ENCODE peak calls at places on chromosomes 16 and 17, in six cellular contexts. A is A549; U is vagina; N is CD8-positive, alpha-beta T cell; Q is HCT116; G is cardiac muscle cell. H is an unnamed sample.

GRCh38 chr16:75624921-75625334 is 1.8 kb upstream of the ADAT1 start:
- DNase-seq in A (peak; percentile 37), U (no peak), N (no peak), Q (no peak), G (no peak), H (no peak)

GRCh38 chr16:86211800-86212199 is 298.5 kb upstream of the FOXF1 start:
- DNase-seq in A (no peak), U (no peak), N (no peak), Q (peak; percentile 72), G (no peak), H (no peak)

GRCh38 chr17:19744922-19745757 is 3.0 kb downstream of the ALDH3A1 start:
- DNase-seq in A (peak; percentile 89), U (no peak), N (peak; percentile 86), Q (peak; percentile 61), G (peak; percentile 92), H (peak; percentile 74)

GRCh38 chr17:51487947-51488346 is 227.6 kb downstream of the UTP18 start:
- DNase-seq in A (peak; percentile 55), U (no peak), N (peak; percentile 22), Q (peak; percentile 77), G (peak; percentile 40), H (no peak)

GRCh38 chr17:77531641-77532040 is 390.9 kb downstream of the SEC14L1 start:
- DNase-seq in A (no peak), U (no peak), N (no peak), Q (no peak), G (no peak), H (no peak)

GRCh38 chr17:2034157-2034556 is 4.2 kb downstream of the DPH1 start:
- DNase-seq in A (no peak), U (no peak), N (no peak), Q (no peak), G (no peak), H (no peak)

GRCh38 chr17:4480929-4481898 is 17.5 kb upstream of the SPNS2 start:
- DNase-seq in A (no peak), U (no peak), N (peak; percentile 45), Q (no peak), G (no peak), H (no peak)

GRCh38 chr17:31726980-31727427 is 132.0 kb downstream of the COPRS start:
- DNase-seq in A (no peak), U (no peak), N (no peak), Q (no peak), G (no peak), H (no peak)

GRCh38 chr17:75683467-75684041 is 16.4 kb downstream of the SAP30BP start:
- DNase-seq in A (peak; percentile 80), U (no peak), N (no peak), Q (peak; percentile 88), G (no peak), H (no peak)

GRCh38 chr17:42340691-42341127 is 47.5 kb downstream of the STAT3 start:
- DNase-seq in A (no peak), U (no peak), N (no peak), Q (no peak), G (no peak), H (no peak)

GRCh38 chr16:27378871-27379580 is 22.9 kb upstream of the IL21R start:
- DNase-seq in A (no peak), U (peak; percentile 40), N (no peak), Q (no peak), G (no peak), H (no peak)

GRCh38 chr16:65846210-65846602 is 520.3 kb upstream of the CDH5 start:
- DNase-seq in A (no peak), U (no peak), N (no peak), Q (no peak), G (no peak), H (no peak)

GRCh38 chr17:49290690-49291326 is 60.2 kb upstream of the PHOSPHO1 start:
- DNase-seq in A (peak; percentile 44), U (no peak), N (no peak), Q (peak; percentile 8), G (peak; percentile 28), H (no peak)

GRCh38 chr17:14282700-14283099 is 18.2 kb upstream of the HS3ST3B1 start:
- DNase-seq in A (no peak), U (no peak), N (no peak), Q (no peak), G (no peak), H (no peak)

GRCh38 chr16:47660540-47660939 is 199.4 kb downstream of the PHKB start:
- DNase-seq in A (no peak), U (no peak), N (no peak), Q (no peak), G (no peak), H (no peak)

GRCh38 chr17:15332338-15332737 is 9.1 kb downstream of the TEKT3 start:
- DNase-seq in A (no peak), U (no peak), N (no peak), Q (no peak), G (no peak), H (no peak)

GRCh38 chr17:43069368-43069898 is 44.4 kb downstream of the RND2 start:
- DNase-seq in A (no peak), U (no peak), N (no peak), Q (no peak), G (no peak), H (no peak)

GRCh38 chr16:4093495-4094137 is 22.6 kb downstream of the ADCY9 start:
- DNase-seq in A (no peak), U (no peak), N (no peak), Q (no peak), G (no peak), H (no peak)

GRCh38 chr17:3927628-3928010 is 11.4 kb upstream of the P2RX1 start:
- DNase-seq in A (no peak), U (no peak), N (no peak), Q (no peak), G (peak; percentile 79), H (no peak)

GRCh38 chr16:70685061-70685937 is 554 bp downstream of the MTSS2 start:
- DNase-seq in A (no peak), U (no peak), N (peak; percentile 19), Q (no peak), G (peak; percentile 47), H (no peak)

GRCh38 chr17:43740541-43740940 is 18.1 kb downstream of the SOST start:
- DNase-seq in A (no peak), U (no peak), N (no peak), Q (no peak), G (no peak), H (no peak)

GRCh38 chr17:3827124-3827773 is 18.8 kb downstream of the NCBP3 start:
- DNase-seq in A (peak; percentile 86), U (no peak), N (peak; percentile 74), Q (peak; percentile 58), G (peak; percentile 70), H (no peak)

GRCh38 chr17:74424658-74425057 is 7.2 kb upstream of the GPRC5C start:
- DNase-seq in A (no peak), U (no peak), N (no peak), Q (no peak), G (no peak), H (no peak)

GRCh38 chr17:73430848-73431247 is 119.0 kb upstream of the CDC42EP4 start:
- DNase-seq in A (no peak), U (no peak), N (peak; percentile 38), Q (no peak), G (no peak), H (no peak)

GRCh38 chr16:5615868-5616642 is 518.5 kb upstream of the EEF2KMT start:
- DNase-seq in A (peak; percentile 58), U (no peak), N (no peak), Q (peak; percentile 24), G (peak; percentile 88), H (peak; percentile 22)

GRCh38 chr17:57910462-57910861 is 44.8 kb downstream of the CUEDC1 start:
- DNase-seq in A (no peak), U (no peak), N (no peak), Q (no peak), G (no peak), H (no peak)
- H3K27ac ChIP-seq in A (peak overlapping the region; percentile 74), U (no peak overlapping the region), N (no peak overlapping the region), Q (no peak overlapping the region), G (no peak overlapping the region), H (peak overlapping the region; percentile 88)

DNA sequence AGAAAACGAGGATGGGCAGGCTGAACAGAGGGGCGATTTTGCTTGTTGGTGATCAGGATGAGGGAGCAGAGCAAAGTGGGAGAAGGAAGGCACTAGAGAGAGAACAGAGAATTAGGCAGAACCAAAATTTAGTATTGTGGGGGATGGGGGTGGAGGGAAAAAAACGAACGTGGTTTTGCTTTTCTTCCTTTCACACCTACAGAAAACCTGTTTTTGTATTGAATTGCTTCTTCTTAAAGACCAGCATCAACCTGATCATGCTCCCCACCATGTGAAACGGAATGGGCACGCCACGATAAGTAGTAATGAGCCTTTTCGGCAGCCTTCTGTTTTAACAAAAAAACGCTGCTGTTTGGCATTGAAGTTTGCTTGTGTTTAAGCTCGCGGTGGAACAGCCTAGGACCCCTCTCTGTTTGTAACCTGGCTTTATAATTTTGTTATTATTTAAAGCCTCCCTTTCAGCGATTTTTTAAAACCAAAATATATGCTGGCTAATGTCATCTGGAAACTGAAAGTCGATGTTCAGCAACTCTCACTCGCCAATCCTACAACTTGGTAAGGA is 36.8 kb downstream of the ERCC4 start:
- DNase-seq in A (no peak), U (no peak), N (no peak), Q (no peak), G (no peak), H (no peak)
- H3K27ac ChIP-seq in A (peak overlapping the region; percentile 91), U (peak overlapping the region; percentile 76), N (no peak overlapping the region), Q (peak overlapping the region; percentile 87), G (no peak overlapping the region), H (no peak overlapping the region)

GRCh38 chr17:80825471-80826345 is 165.9 kb upstream of the CHMP6 start:
- DNase-seq in A (no peak), U (no peak), N (no peak), Q (no peak), G (no peak), H (no peak)

GRCh38 chr17:80826346-80826954 is 165.2 kb upstream of the CHMP6 start:
- DNase-seq in A (no peak), U (no peak), N (no peak), Q (no peak), G (no peak), H (no peak)

GRCh38 chr17:80827646-80828643 is 163.7 kb upstream of the CHMP6 start:
- DNase-seq in A (peak; percentile 30), U (no peak), N (no peak), Q (no peak), G (no peak), H (no peak)

GRCh38 chr17:80829166-80829813 is 162.4 kb upstream of the CHMP6 start:
- DNase-seq in A (no peak), U (no peak), N (no peak), Q (no peak), G (no peak), H (no peak)

GRCh38 chr17:80826955-80827645 is 164.5 kb upstream of the CHMP6 start:
- DNase-seq in A (peak; percentile 67), U (no peak), N (no peak), Q (no peak), G (no peak), H (no peak)
- H3K27ac ChIP-seq in A (peak overlapping the region; percentile 79), U (peak overlapping the region; percentile 61), N (no peak overlapping the region), Q (no peak overlapping the region), G (no peak overlapping the region), H (peak overlapping the region; percentile 45)

DNA sequence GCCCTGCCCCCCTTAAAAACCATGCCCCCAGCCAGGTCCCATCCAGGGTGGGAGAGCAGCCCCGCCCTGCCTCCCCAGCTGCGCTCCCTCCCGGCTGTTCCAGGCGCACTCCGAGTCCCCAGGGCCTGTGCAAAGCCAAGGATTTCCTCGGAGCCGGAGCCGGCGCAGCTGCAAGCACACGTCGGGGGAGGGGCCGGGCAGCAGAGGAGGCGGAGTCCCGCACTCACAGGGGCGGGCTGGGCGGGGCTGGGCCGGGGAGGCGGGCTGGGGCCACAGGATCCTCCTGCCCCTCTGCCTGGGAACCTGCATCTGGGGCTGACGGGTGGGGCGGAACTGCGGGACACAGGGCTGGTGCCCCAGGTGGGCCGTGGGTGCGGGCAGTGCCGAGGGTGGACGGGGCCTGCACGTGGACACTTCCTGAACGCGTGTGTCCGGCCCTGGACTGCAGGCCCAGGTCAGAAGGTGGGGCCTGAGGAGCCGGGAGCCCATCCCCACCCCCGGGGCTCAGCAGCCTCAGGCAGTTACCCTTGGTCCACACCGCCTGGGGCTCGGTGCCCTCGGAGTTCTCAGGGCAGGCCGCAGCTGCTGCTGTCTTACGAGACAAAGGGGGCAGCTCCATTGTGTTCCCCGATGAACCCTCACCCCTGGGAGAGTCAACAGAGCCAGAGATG is 24.0 kb upstream of the SSTR5 start:
- DNase-seq in A (peak; percentile 68), U (no peak), N (no peak), Q (no peak), G (peak; percentile 83), H (peak; percentile 80)
- H3K27ac ChIP-seq in A (peak overlapping the region; percentile 76), U (no peak overlapping the region), N (no peak overlapping the region), Q (peak overlapping the region; percentile 51), G (no peak overlapping the region), H (peak overlapping the region; percentile 92)